ENCODE peak calls at places on chromosomes 5 and 9, in four cellular contexts. One of them, this sample, is unnamed.

GRCh38 chr5:138544171-138545134 is 1.4 kb upstream of the ETF1 start:
- DNase-seq in GM12878: no peak
- DNase-seq in K562: no peak
- DNase-seq in HepG2: no peak
- DNase-seq in this sample: no peak

GRCh38 chr5:108786806-108787483 is 39.2 kb downstream of the FER start:
- DNase-seq in GM12878: no peak
- DNase-seq in K562: no peak
- DNase-seq in HepG2: no peak
- DNase-seq in this sample: no peak

GRCh38 chr9:76390656-76391055 is 3.6 kb downstream of the RFK start:
- DNase-seq in GM12878: no peak
- DNase-seq in K562: no peak
- DNase-seq in HepG2: no peak
- DNase-seq in this sample: no peak

GRCh38 chr9:129141066-129142041 is 30.1 kb downstream of the PTPA start:
- DNase-seq in HepG2: no peak
- DNase-seq in GM12878: peak
- DNase-seq in K562: peak
- DNase-seq in this sample: no peak

GRCh38 chr9:33233659-33234335 is 6.2 kb upstream of the SPINK4 start:
- DNase-seq in K562: no peak
- DNase-seq in HepG2: no peak
- DNase-seq in GM12878: no peak
- DNase-seq in this sample: no peak

GRCh38 chr5:149240354-149240998 is 31.2 kb upstream of the AFAP1L1 start:
- DNase-seq in K562: no peak
- DNase-seq in GM12878: no peak
- DNase-seq in HepG2: no peak
- DNase-seq in this sample: no peak

GRCh38 chr5:171450423-171451246 is 31.2 kb downstream of the FGF18 start:
- DNase-seq in K562: peak
- DNase-seq in GM12878: no peak
- DNase-seq in HepG2: no peak
- DNase-seq in this sample: peak

GRCh38 chr9:136687721-136688223 is 515 bp upstream of the AGPAT2 start:
- DNase-seq in GM12878: no peak
- DNase-seq in K562: peak
- DNase-seq in HepG2: no peak
- DNase-seq in this sample: no peak

GRCh38 chr5:152349683-152350526 is 55.2 kb downstream of the NMUR2 start:
- DNase-seq in GM12878: no peak
- DNase-seq in K562: peak
- DNase-seq in HepG2: peak
- DNase-seq in this sample: peak

GRCh38 chr5:90421136-90421535 is 11.6 kb upstream of the CETN3 start:
- DNase-seq in K562: peak
- DNase-seq in HepG2: peak
- DNase-seq in GM12878: no peak
- DNase-seq in this sample: peak

GRCh38 chr5:55577353-55578060 is 42.7 kb upstream of the PLPP1 start:
- DNase-seq in K562: no peak
- DNase-seq in HepG2: no peak
- DNase-seq in GM12878: no peak
- DNase-seq in this sample: no peak

GRCh38 chr9:31137151-31137849 is 1247.1 kb upstream of the ACO1 start:
- DNase-seq in K562: no peak
- DNase-seq in HepG2: peak
- DNase-seq in GM12878: no peak
- DNase-seq in this sample: no peak

GRCh38 chr9:78691531-78691930 is 394.6 kb downstream of the PSAT1 start:
- DNase-seq in HepG2: no peak
- DNase-seq in GM12878: no peak
- DNase-seq in K562: no peak
- DNase-seq in this sample: no peak

GRCh38 chr5:72188176-72188575 is 80.9 kb downstream of the MAP1B start:
- DNase-seq in HepG2: no peak
- DNase-seq in GM12878: no peak
- DNase-seq in K562: no peak
- DNase-seq in this sample: no peak

GRCh38 chr9:72983056-72983455 is 30.2 kb upstream of the ALDH1A1 start:
- DNase-seq in HepG2: peak
- DNase-seq in GM12878: no peak
- DNase-seq in K562: no peak
- DNase-seq in this sample: no peak

GRCh38 chr9:111232997-111233790 is 96.8 kb downstream of the OR2K2 start:
- DNase-seq in HepG2: no peak
- DNase-seq in GM12878: no peak
- DNase-seq in K562: no peak
- DNase-seq in this sample: peak

GRCh38 chr9:131731237-131731995 is 8.5 kb downstream of the RAPGEF1 start:
- DNase-seq in K562: no peak
- DNase-seq in GM12878: no peak
- DNase-seq in HepG2: peak
- DNase-seq in this sample: no peak

GRCh38 chr5:71645030-71645429 is 57.9 kb downstream of the MCCC2 start:
- DNase-seq in K562: no peak
- DNase-seq in HepG2: no peak
- DNase-seq in GM12878: no peak
- DNase-seq in this sample: no peak

GRCh38 chr9:69076550-69076949 is 41.0 kb downstream of the FXN start:
- DNase-seq in K562: no peak
- DNase-seq in GM12878: no peak
- DNase-seq in HepG2: no peak
- DNase-seq in this sample: no peak

GRCh38 chr9:69178583-69179011 is 4.5 kb downstream of the TJP2 start:
- DNase-seq in HepG2: peak
- DNase-seq in GM12878: no peak
- DNase-seq in K562: no peak
- DNase-seq in this sample: no peak

GRCh38 chr5:45411971-45412612 is 284.1 kb downstream of the HCN1 start:
- DNase-seq in K562: no peak
- DNase-seq in HepG2: no peak
- DNase-seq in GM12878: no peak
- DNase-seq in this sample: no peak

GRCh38 chr9:126043691-126044090 is 282.9 kb upstream of the MVB12B start:
- DNase-seq in HepG2: no peak
- DNase-seq in K562: no peak
- DNase-seq in GM12878: no peak
- DNase-seq in this sample: no peak

GRCh38 chr9:70049236-70049635 is 5.6 kb downstream of the MAMDC2 start:
- DNase-seq in K562: no peak
- DNase-seq in GM12878: no peak
- DNase-seq in HepG2: no peak
- DNase-seq in this sample: no peak

DNA sequence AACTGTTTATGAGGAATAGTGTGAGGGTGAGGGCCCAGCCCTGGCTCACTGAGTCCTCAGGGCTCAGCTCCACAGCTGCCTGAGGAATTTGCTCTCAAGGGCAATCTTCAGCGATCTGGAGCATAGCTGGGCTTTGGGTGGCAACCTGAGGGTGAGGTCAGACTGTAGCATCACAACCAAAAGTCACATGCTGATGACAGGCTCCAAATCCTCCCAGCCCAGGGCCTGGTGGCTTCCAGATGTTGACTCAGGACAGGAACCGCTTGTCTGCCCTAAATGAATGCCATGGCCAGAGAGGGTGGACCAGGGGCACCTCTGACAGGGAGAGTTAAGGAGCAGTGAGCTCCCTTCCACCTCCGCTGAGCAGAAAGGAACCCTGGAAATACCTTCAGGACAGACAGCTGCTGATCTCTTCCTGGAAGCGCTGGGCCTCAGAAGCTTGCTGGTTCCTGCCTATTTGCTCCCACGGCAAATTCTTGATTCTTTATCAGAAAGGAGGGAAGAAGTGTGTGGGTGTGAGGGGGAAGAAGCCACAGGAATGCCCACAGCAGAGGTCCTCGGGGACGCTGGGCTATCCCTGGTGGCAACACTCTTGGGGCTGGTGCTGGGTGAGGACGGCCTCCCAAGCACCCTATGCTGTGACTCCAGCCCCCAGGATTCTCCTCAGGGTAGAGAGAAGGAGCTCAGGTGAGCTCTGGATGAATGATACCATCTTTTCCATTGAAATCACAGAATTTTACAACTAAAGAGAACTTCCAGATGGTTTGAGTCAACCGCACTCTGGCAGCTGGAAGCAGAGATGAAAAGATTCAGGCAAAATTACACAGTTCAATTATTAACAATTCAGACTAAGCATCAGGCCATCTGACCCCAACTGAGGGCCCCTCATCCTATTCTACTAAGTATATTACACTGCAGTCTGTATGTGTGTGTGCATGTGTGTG is 13.8 kb upstream of the CTSL start:
- DNase-seq in K562: no peak
- DNase-seq in HepG2: peak
- DNase-seq in GM12878: no peak
- DNase-seq in this sample: peak
- TF ChIP-seq JUNB in K562: no peak
- TF ChIP-seq JUNB in HepG2: no peak
- TF ChIP-seq JUNB in GM12878: no peak
- TF ChIP-seq JUNB in this sample: no peak

DNA sequence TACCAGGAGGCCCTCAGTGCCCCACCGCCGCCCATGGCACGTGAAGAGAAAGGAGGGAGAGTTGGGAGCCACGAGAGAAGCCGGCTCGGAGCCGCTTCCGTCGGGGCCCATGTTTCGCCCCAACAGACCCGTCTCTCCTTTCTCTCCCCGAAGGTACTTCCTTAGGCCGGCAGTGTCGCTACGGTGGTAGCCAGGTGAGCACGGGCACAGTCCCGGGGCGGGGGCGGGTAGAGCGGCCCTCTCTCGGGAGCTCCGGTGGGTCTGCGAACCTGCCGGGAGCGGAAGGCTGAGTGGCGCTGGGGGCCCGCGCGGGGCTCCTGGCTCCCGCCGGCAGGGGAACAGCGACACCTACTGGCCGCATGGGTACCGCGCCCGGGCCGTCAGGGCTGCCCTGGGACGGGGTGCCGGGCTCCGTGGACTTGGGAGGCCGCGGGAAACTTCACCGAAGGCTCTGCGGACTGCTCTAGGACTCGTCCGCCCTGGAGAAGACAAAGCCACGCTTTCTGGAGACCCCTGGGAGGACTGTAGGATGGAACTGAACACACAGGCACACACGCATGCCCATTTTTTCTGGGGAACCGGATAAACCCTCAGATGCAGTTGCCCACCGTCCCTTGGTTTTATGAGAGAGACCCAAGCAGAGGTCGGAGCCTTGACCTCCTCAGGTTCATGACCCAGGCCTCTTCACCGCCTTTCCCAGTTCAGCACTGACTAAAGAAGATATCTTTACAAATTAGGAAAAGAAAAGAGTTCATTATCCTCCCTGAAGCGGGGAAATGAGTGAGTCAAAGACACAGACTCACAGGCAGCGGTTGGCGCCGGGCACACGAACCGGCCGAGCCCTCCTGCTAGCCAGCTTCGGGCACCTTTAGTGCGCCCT is 202.5 kb downstream of the MEF2C start:
- DNase-seq in GM12878: no peak
- DNase-seq in HepG2: peak
- DNase-seq in K562: peak
- DNase-seq in this sample: peak
- TF ChIP-seq EZH2 in GM12878: no peak
- TF ChIP-seq EZH2 in HepG2: peak
- TF ChIP-seq EZH2 in K562: no peak
- TF ChIP-seq EZH2 in this sample: peak

GRCh38 chr5:59810041-59810440 is 83.5 kb downstream of the PDE4D start:
- DNase-seq in GM12878: no peak
- DNase-seq in HepG2: peak
- DNase-seq in K562: peak
- DNase-seq in this sample: peak

GRCh38 chr5:59807806-59808205 is 85.7 kb downstream of the PDE4D start:
- DNase-seq in HepG2: no peak
- DNase-seq in GM12878: no peak
- DNase-seq in K562: no peak
- DNase-seq in this sample: no peak
- TF ChIP-seq JUNB in HepG2: no peak
- TF ChIP-seq JUNB in GM12878: no peak
- TF ChIP-seq JUNB in K562: no peak
- TF ChIP-seq JUNB in this sample: no peak

GRCh38 chr9:107486674-107487520 is 2.7 kb downstream of the KLF4 start:
- DNase-seq in K562: no peak
- DNase-seq in HepG2: no peak
- DNase-seq in GM12878: no peak
- DNase-seq in this sample: peak

GRCh38 chr9:107489687-107490605 is at the start of gene KLF4:
- DNase-seq in K562: peak
- DNase-seq in GM12878: no peak
- DNase-seq in HepG2: peak
- DNase-seq in this sample: peak

GRCh38 chr9:107489144-107489673 is 360 bp downstream of the KLF4 start:
- DNase-seq in GM12878: no peak
- DNase-seq in K562: no peak
- DNase-seq in HepG2: no peak
- DNase-seq in this sample: no peak

GRCh38 chr9:107488400-107489143 is 997 bp downstream of the KLF4 start:
- DNase-seq in GM12878: no peak
- DNase-seq in HepG2: no peak
- DNase-seq in K562: no peak
- DNase-seq in this sample: peak

GRCh38 chr9:107487521-107488399 is 1.8 kb downstream of the KLF4 start:
- DNase-seq in GM12878: no peak
- DNase-seq in K562: no peak
- DNase-seq in HepG2: no peak
- DNase-seq in this sample: peak
- TF ChIP-seq EZH2 in GM12878: no peak
- TF ChIP-seq EZH2 in K562: no peak
- TF ChIP-seq EZH2 in HepG2: no peak
- TF ChIP-seq EZH2 in this sample: peak

GRCh38 chr5:74640450-74641013 is at the start of gene ENC1:
- DNase-seq in GM12878: no peak
- DNase-seq in K562: peak
- DNase-seq in HepG2: peak
- DNase-seq in this sample: peak
- TF ChIP-seq JUNB in GM12878: no peak
- TF ChIP-seq JUNB in K562: no peak
- TF ChIP-seq JUNB in HepG2: peak
- TF ChIP-seq JUNB in this sample: no peak

DNA sequence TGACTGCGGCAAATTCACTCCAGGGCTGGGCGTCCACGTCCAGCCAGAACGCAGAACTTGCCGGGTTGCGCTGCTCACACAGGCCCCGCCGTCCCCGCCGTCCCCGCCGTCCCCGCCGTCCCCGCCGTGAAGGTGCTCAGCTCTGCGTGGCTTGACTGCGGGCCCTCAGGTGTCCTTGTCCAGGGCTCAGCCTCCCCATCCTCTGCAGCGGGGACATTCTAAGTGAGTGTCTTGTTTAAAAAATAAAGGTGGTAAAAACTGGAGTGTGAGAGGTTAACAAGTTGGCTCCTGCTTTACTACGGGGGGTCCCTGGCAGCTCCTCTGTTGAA is 14.9 kb downstream of the IRX4 start:
- DNase-seq in HepG2: no peak
- DNase-seq in GM12878: no peak
- DNase-seq in K562: no peak
- DNase-seq in this sample: no peak
- TF ChIP-seq EZH2 in HepG2: no peak
- TF ChIP-seq EZH2 in GM12878: no peak
- TF ChIP-seq EZH2 in K562: no peak
- TF ChIP-seq EZH2 in this sample: no peak